ENCODE peak calls at places on chromosomes 16 and 17, in four cellular contexts. K is GM12878, W is HepG2, F is K562. Z is an unnamed sample.

GRCh38 chr16:80948886-80949502 is 57.7 kb downstream of the CMC2 start:
- DNase-seq in K (no peak), W (peak), F (peak), Z (peak)

GRCh38 chr17:80545499-80545826 is 825 bp downstream of the RPTOR start:
- DNase-seq in K (no peak), W (no peak), F (peak), Z (no peak)

GRCh38 chr17:1830288-1830687 is 483 bp downstream of the RPA1 start:
- DNase-seq in K (no peak), W (peak), F (peak), Z (peak)

GRCh38 chr16:46748775-46749705 is 896 bp upstream of the MYLK3 start:
- DNase-seq in K (peak), W (no peak), F (peak), Z (no peak)

GRCh38 chr17:82647593-82648164 is 565 bp downstream of the WDR45B start:
- DNase-seq in K (no peak), W (no peak), F (peak), Z (no peak)

GRCh38 chr16:57012353-57012752 is 23.0 kb downstream of the NLRC5 start:
- DNase-seq in K (no peak), W (no peak), F (peak), Z (no peak)

GRCh38 chr17:77581480-77581879 is 377.0 kb upstream of the TNRC6C start:
- DNase-seq in K (no peak), W (no peak), F (no peak), Z (no peak)

GRCh38 chr17:57425903-57426574 is 169.7 kb downstream of the MSI2 start:
- DNase-seq in K (no peak), W (no peak), F (no peak), Z (no peak)

GRCh38 chr17:10177921-10178788 is 20.3 kb downstream of the GAS7 start:
- DNase-seq in K (no peak), W (no peak), F (no peak), Z (peak)

GRCh38 chr16:9665851-9666271 is 516.4 kb downstream of the GRIN2A start:
- DNase-seq in K (no peak), W (no peak), F (no peak), Z (no peak)

GRCh38 chr17:13306310-13306962 is 288.6 kb upstream of the ELAC2 start:
- DNase-seq in K (no peak), W (peak), F (peak), Z (peak)

GRCh38 chr16:11004957-11005610 is 60.7 kb downstream of the CLEC16A start:
- DNase-seq in K (no peak), W (no peak), F (no peak), Z (no peak)

GRCh38 chr16:55846598-55847346 is 13.9 kb upstream of the CES1 start:
- DNase-seq in K (no peak), W (no peak), F (no peak), Z (no peak)

GRCh38 chr16:56625943-56626654 is 518 bp downstream of the MT1E start:
- DNase-seq in K (no peak), W (no peak), F (no peak), Z (no peak)

GRCh38 chr17:34306466-34306865 is 12.8 kb upstream of the CCL8 start:
- DNase-seq in K (no peak), W (no peak), F (peak), Z (peak)

GRCh38 chr17:76224321-76224852 is 15.9 kb downstream of the RNF157 start:
- DNase-seq in K (no peak), W (no peak), F (no peak), Z (no peak)

GRCh38 chr17:76223802-76224201 is 16.5 kb downstream of the RNF157 start:
- DNase-seq in K (no peak), W (no peak), F (peak), Z (peak)

GRCh38 chr17:76217081-76217480 is 23.2 kb downstream of the RNF157 start:
- DNase-seq in K (no peak), W (no peak), F (no peak), Z (no peak)

GRCh38 chr17:76219670-76220383 is 20.5 kb downstream of the RNF157 start:
- DNase-seq in K (no peak), W (no peak), F (peak), Z (peak)
- TF ChIP-seq HDAC6 in K (no peak), W (no peak), F (no peak), Z (no peak)

GRCh38 chr16:2531696-2532493 is 687 bp upstream of the CEMP1 start:
- DNase-seq in K (peak), W (peak), F (peak), Z (peak)

GRCh38 chr16:2537451-2538379 is at the start of gene PDPK1:
- DNase-seq in K (peak), W (peak), F (peak), Z (peak)

GRCh38 chr16:2533912-2534311 is 2.7 kb upstream of the CEMP1 start:
- DNase-seq in K (no peak), W (no peak), F (no peak), Z (no peak)

GRCh38 chr16:2532494-2533141 is 1.4 kb upstream of the CEMP1 start:
- DNase-seq in K (peak), W (peak), F (peak), Z (no peak)

GRCh38 chr16:2535644-2536021 is 2.2 kb upstream of the PDPK1 start:
- DNase-seq in K (no peak), W (no peak), F (no peak), Z (no peak)
- TF ChIP-seq CHD2 in K (no peak), W (no peak), F (no peak), Z (no peak)

GRCh38 chr17:78697846-78698343 is 84.2 kb downstream of the CYTH1 start:
- DNase-seq in K (no peak), W (no peak), F (no peak), Z (no peak)
- TF ChIP-seq CEBPB in K (no peak), W (no peak), F (no peak), Z (no peak)

DNA sequence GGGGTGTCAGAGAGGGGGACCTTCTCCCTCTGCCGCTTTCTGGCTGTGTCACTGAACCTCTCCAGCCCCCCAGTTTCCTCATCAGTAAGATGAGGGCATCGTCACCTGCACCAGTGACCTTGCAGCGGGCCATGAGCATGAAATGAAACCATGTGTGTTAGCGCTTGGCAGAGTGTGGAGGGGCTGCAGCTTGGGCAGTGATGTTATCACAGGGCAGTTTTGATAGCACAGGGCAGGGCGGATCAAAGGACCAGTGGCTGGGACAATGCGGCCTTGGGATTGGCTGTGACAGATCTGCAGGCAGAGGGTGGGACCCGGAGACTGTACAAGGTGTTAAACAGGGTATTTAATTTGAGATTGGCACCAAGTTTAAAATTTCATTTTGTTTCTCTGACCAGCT is 38.9 kb upstream of the NAT9 start:
- DNase-seq in K (no peak), W (no peak), F (no peak), Z (no peak)
- TF ChIP-seq HDAC6 in K (no peak), W (no peak), F (no peak), Z (no peak)

DNA sequence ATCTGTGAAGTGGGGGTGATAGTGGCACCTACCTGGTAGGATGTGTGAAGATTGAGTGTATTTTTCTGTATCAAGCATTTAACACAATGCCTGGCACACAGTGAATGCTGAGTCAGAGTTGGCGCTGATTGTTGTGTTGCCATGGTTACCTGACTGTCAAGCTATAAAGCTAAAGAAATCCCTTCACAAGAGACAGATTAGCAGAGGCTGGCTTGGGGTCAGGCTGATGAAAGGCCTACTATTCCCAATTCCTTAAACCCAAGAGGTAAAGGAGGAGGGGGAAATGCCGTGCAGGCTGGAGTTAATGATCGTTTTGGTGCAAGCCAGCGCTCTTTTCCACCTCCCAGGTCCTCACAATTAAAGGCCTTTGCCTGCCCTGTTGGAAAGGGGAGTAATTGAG is 5.9 kb downstream of the CLEC19A start:
- DNase-seq in K (no peak), W (no peak), F (no peak), Z (no peak)
- TF ChIP-seq CHD2 in K (no peak), W (no peak), F (no peak), Z (no peak)

GRCh38 chr16:65453646-65454045 is 331.8 kb upstream of the CDH11 start:
- DNase-seq in K (no peak), W (no peak), F (no peak), Z (no peak)
- TF ChIP-seq CEBPB in K (no peak), W (no peak), F (no peak), Z (no peak)

Z was measured in H1.